ENCODE peak calls at places on chromosomes 5 and 9, in four cellular contexts. S, Z, K and Y are unnamed samples.

GRCh38 chr5:152556779-152557178 is 151.7 kb upstream of the NMUR2 start:
- DNase-seq in K (no peak), S (no peak), Z (no peak), Y (no peak)

GRCh38 chr5:78837836-78838235 is 147.3 kb downstream of the ARSB start:
- DNase-seq in S (no peak), K (no peak), Z (no peak), Y (peak; percentile 24)

GRCh38 chr5:181028032-181028819 is 11.8 kb upstream of the BTNL9 start:
- DNase-seq in S (peak; percentile 24), K (no peak), Z (no peak), Y (no peak)

GRCh38 chr5:125673359-125673950 is 749.8 kb upstream of the GRAMD2B start:
- DNase-seq in Z (no peak), K (no peak), S (no peak), Y (no peak)

GRCh38 chr9:115121140-115121710 is 3.3 kb upstream of the TNC start:
- DNase-seq in S (no peak), Z (no peak), K (no peak), Y (peak; percentile 93)

GRCh38 chr5:140259509-140259908 is 43.4 kb downstream of the PFDN1 start:
- DNase-seq in Z (no peak), S (no peak), K (no peak), Y (no peak)

GRCh38 chr5:72788851-72789505 is 27.5 kb upstream of the TNPO1 start:
- DNase-seq in K (no peak), Z (no peak), S (peak; percentile 37), Y (peak; percentile 29)

GRCh38 chr5:91074615-91075014 is 308.5 kb downstream of the ARRDC3 start:
- DNase-seq in S (no peak), Z (no peak), K (no peak), Y (peak; percentile 97)

GRCh38 chr5:100697970-100698369 is 162.8 kb downstream of the FAM174A start:
- DNase-seq in K (no peak), Z (no peak), S (no peak), Y (no peak)

GRCh38 chr9:131707677-131708612 is 31.9 kb downstream of the RAPGEF1 start:
- DNase-seq in S (no peak), Z (no peak), K (no peak), Y (peak; percentile 29)

GRCh38 chr5:147893820-147894219 is 12.5 kb downstream of the C5orf46 start:
- DNase-seq in Z (no peak), K (no peak), S (no peak), Y (no peak)

GRCh38 chr9:21465859-21466518 is 16.1 kb downstream of the IFNE start:
- DNase-seq in Z (peak; percentile 26), S (peak; percentile 76), K (no peak), Y (peak; percentile 46)

GRCh38 chr5:154758977-154759376 is 3.8 kb downstream of the LARP1 start:
- DNase-seq in K (no peak), Z (no peak), S (no peak), Y (no peak)

GRCh38 chr9:22683393-22684075 is 236.9 kb downstream of the DMRTA1 start:
- DNase-seq in S (no peak), K (no peak), Z (no peak), Y (peak; percentile 69)